ENCODE peak calls at places on chromosomes 12 and 14, in six cellular contexts. G, F, D, M, W and S are unnamed samples.

GRCh38 chr12:29041621-29042020 is 107.5 kb upstream of the FAR2 start:
- DNase-seq in G (no peak), F (peak; percentile 76), D (peak; percentile 86), M (no peak), W (no peak), S (no peak)

GRCh38 chr12:63306476-63306875 is 155.5 kb upstream of the AVPR1A start:
- DNase-seq in G (no peak), F (no peak), D (no peak), M (no peak), W (no peak), S (no peak)

GRCh38 chr14:104460920-104461651 is 118.5 kb upstream of the C14orf180 start:
- DNase-seq in G (no peak), F (no peak), D (no peak), M (peak; percentile 89), W (no peak), S (peak; percentile 86)

GRCh38 chr14:22344673-22345072 is 244.4 kb downstream of the DAD1 start:
- DNase-seq in G (no peak), F (no peak), D (no peak), M (no peak), W (no peak), S (no peak)

GRCh38 chr14:30417999-30418398 is 141.0 kb upstream of the G2E3 start:
- DNase-seq in G (no peak), F (no peak), D (no peak), M (no peak), W (no peak), S (no peak)

GRCh38 chr14:88476825-88477224 is 78.0 kb downstream of the PTPN21 start:
- DNase-seq in G (no peak), F (no peak), D (peak; percentile 10), M (no peak), W (no peak), S (no peak)

GRCh38 chr12:13093191-13093849 is 10.1 kb downstream of the GSG1 start:
- DNase-seq in G (no peak), F (peak; percentile 62), D (peak; percentile 53), M (no peak), W (peak; percentile 80), S (no peak)

GRCh38 chr12:65098364-65098763 is 22.7 kb downstream of the WIF1 start:
- DNase-seq in G (no peak), F (no peak), D (no peak), M (no peak), W (no peak), S (no peak)

GRCh38 chr12:72207756-72208155 is 64.4 kb upstream of the TRHDE start:
- DNase-seq in G (no peak), F (no peak), D (peak; percentile 11), M (no peak), W (no peak), S (no peak)

GRCh38 chr12:4037747-4038312 is 164.6 kb upstream of the PARP11 start:
- DNase-seq in G (peak; percentile 44), F (peak; percentile 44), D (no peak), M (peak; percentile 27), W (no peak), S (peak; percentile 74)

GRCh38 chr14:87840906-87841305 is 152.1 kb downstream of the GALC start:
- DNase-seq in G (no peak), F (no peak), D (peak; percentile 40), M (no peak), W (no peak), S (no peak)

GRCh38 chr12:98352218-98352811 is 163.1 kb upstream of the TMPO start:
- DNase-seq in G (peak; percentile 10), F (peak; percentile 91), D (peak; percentile 98), M (no peak), W (peak; percentile 67), S (no peak)

GRCh38 chr14:39857656-39858055 is 425.4 kb upstream of the FBXO33 start:
- DNase-seq in G (no peak), F (no peak), D (no peak), M (no peak), W (no peak), S (no peak)

GRCh38 chr12:11958216-11959091 is 112.3 kb upstream of the BCL2L14 start:
- DNase-seq in G (peak; percentile 8), F (peak; percentile 95), D (peak; percentile 94), M (no peak), W (peak; percentile 92), S (no peak)

GRCh38 chr14:50633954-50634353 is 34.2 kb downstream of the SAV1 start:
- DNase-seq in G (no peak), F (no peak), D (no peak), M (no peak), W (no peak), S (no peak)

GRCh38 chr14:89411976-89412375 is 5.1 kb downstream of the FOXN3 start:
- DNase-seq in G (no peak), F (no peak), D (no peak), M (no peak), W (no peak), S (no peak)

GRCh38 chr12:101763246-101763931 is 24.1 kb upstream of the SYCP3 start:
- DNase-seq in G (no peak), F (no peak), D (no peak), M (no peak), W (no peak), S (no peak)

GRCh38 chr14:101233391-101233790 is 327.9 kb upstream of the DIO3 start:
- DNase-seq in G (no peak), F (no peak), D (no peak), M (no peak), W (no peak), S (no peak)

GRCh38 chr14:95262511-95262891 is 57.2 kb downstream of the CLMN start:
- DNase-seq in G (no peak), F (no peak), D (no peak), M (no peak), W (no peak), S (no peak)

GRCh38 chr14:95261616-95262510 is 57.8 kb downstream of the CLMN start:
- DNase-seq in G (no peak), F (no peak), D (no peak), M (no peak), W (no peak), S (no peak)

GRCh38 chr14:95265106-95266094 is 54.3 kb downstream of the CLMN start:
- DNase-seq in G (peak; percentile 95), F (peak; percentile 93), D (peak; percentile 99), M (no peak), W (peak; percentile 99), S (no peak)

GRCh38 chr14:95264271-95264973 is 55.3 kb downstream of the CLMN start:
- DNase-seq in G (no peak), F (no peak), D (no peak), M (no peak), W (no peak), S (no peak)

DNA sequence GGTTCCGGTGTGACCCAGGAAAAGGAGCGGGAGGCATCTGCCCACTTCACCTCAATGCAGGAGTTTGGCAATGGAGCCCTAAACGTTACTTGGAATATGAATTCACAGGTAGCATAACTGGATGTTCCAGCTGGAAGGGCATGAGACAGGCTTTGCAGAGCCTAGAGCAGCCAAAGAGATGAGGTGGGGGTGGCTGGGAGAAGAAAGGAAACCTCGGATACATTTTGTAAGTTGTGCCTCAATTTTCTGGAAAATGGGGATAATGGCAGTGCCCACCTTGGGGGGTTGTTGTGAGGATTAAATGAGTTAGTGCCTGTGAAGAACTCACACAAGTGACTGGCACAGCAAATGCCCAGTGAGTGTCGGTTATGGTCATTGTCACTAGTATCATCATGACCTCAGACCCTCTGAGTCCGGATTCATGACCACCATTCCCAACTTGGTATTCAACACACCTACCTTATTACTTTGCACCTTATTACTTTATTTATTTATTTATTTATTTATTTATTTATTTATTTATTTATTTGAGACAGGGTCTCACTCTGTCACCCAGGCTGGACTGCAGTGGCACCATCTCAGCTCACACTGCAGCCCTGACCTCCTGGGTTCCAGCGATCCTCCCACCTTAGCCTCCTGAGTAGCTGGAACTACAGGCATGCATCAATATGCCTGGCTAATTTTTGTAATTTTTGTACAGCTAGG is 56.0 kb downstream of the CLMN start:
- DNase-seq in G (no peak), F (no peak), D (no peak), M (no peak), W (no peak), S (no peak)
- H3K4me3 ChIP-seq in G (no peak overlapping the region), F (no peak overlapping the region), D (no peak overlapping the region), M (no peak overlapping the region), W (no peak overlapping the region), S (no peak overlapping the region)

DNA sequence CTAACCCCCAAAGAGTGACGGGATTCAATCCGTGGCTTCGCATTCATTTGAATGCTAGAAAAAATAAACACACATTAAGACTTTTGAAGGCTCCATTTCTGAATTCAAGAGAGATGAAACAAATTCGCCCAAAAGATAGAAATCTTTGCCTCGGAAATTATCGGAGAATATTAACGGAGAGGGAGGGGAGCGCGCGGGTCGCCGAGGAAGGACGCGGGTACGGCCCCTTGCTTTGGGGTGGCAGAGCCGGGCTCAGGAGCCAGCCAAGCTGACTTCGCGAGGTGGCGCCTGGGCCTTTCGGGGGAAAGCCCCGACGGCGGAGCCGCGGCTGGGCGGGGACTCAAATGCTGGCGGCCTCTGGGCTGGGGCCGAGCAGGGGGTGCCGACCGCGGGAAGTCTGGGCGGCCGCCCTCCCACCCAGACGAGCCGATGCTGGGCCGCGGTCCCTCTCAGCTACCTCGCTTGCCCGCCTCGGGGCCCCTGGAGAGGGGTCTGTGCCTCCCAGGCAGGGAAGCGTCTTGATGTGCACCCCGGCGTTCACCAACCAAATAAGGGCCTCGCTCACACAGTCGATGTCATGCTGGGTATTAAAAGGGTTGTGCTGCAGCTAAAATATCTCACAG is 14.7 kb downstream of the NKX2-1 start:
- DNase-seq in G (no peak), F (no peak), D (no peak), M (peak; percentile 31), W (no peak), S (peak; percentile 77)
- H4K20me1 ChIP-seq in G (peaks cover 4% of the 10 kb centered on the region), F (no peaks in the 10 kb centered on the region), D (peaks cover 3% of the 10 kb centered on the region), M (no peaks in the 10 kb centered on the region), W (no peaks in the 10 kb centered on the region), S (peaks cover 28% of the 10 kb centered on the region)

GRCh38 chr14:69964841-69965240 is 85.6 kb downstream of the SMOC1 start:
- DNase-seq in G (no peak), F (peak; percentile 9), D (no peak), M (no peak), W (no peak), S (no peak)
- H3K27me3 ChIP-seq in G (no peaks in the 10 kb centered on the region), F (no peaks in the 10 kb centered on the region), D (no peaks in the 10 kb centered on the region), M (no peaks in the 10 kb centered on the region), W (no peaks in the 10 kb centered on the region), S (no peaks in the 10 kb centered on the region)

GRCh38 chr14:54629183-54629582 is 62.3 kb downstream of the SAMD4A start:
- DNase-seq in G (no peak), F (no peak), D (no peak), M (no peak), W (no peak), S (no peak)

GRCh38 chr14:54629635-54630360 is 62.9 kb downstream of the SAMD4A start:
- DNase-seq in G (no peak), F (no peak), D (no peak), M (no peak), W (no peak), S (no peak)

GRCh38 chr14:54627718-54628345 is 60.9 kb downstream of the SAMD4A start:
- DNase-seq in G (no peak), F (peak; percentile 69), D (peak; percentile 62), M (peak; percentile 40), W (no peak), S (peak; percentile 70)

GRCh38 chr14:54625158-54625557 is 58.2 kb downstream of the SAMD4A start:
- DNase-seq in G (no peak), F (peak; percentile 92), D (peak; percentile 89), M (no peak), W (no peak), S (peak; percentile 44)

DNA sequence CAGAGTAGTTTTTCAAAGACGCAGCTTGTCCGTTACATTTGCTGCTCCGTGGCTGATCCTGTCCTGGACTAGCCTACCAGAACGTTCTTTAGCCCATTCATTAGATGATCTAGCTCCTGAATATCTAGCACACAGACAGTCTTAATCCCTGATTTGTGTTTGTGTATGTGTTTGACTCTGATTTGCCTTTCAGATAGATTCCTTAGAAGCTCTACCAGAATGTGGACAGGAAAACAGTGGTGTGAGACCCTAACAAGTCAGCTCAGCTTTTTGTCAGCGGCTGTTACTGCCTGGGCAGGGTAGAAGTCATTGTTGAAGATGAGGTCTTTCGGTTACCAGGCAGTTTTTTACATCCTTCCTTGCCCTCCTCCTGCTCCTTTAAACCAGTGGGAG is 60.4 kb downstream of the SAMD4A start:
- DNase-seq in G (no peak), F (no peak), D (no peak), M (no peak), W (no peak), S (peak; percentile 30)
- H3K4me3 ChIP-seq in G (no peak overlapping the region), F (no peak overlapping the region), D (peak overlapping the region; percentile 30), M (no peak overlapping the region), W (no peak overlapping the region), S (no peak overlapping the region)